ENCODE peak calls at places on chromosomes 12 and 14, in seven cellular contexts. V, P, U, C, A, L and H are unnamed samples.

GRCh38 chr12:106429043-106429552 is 71.5 kb downstream of the POLR3B start:
- DNase-seq in A (no peak), V (no peak), L (no peak), U (no peak), P (no peak), C (no peak), H (no peak)

GRCh38 chr12:42921741-42922511 is 332.4 kb upstream of the PRICKLE1 start:
- DNase-seq in U (no peak), C (no peak), A (no peak), P (no peak), V (no peak), L (no peak), H (no peak)

GRCh38 chr12:6355491-6356373 is 13.9 kb upstream of the TNFRSF1A start:
- DNase-seq in L (no peak), A (no peak), P (no peak), U (no peak), V (no peak), C (no peak), H (no peak)

GRCh38 chr12:292186-292585 is 29.6 kb upstream of the SLC6A13 start:
- DNase-seq in A (no peak), U (no peak), P (no peak), V (no peak), L (no peak), C (no peak), H (no peak)

GRCh38 chr12:28933864-28934527 is 215.1 kb upstream of the FAR2 start:
- DNase-seq in V (no peak), U (no peak), P (no peak), A (no peak), C (no peak), L (no peak), H (no peak)

GRCh38 chr14:85247071-85247470 is 282.9 kb upstream of the FLRT2 start:
- DNase-seq in C (no peak), V (no peak), A (no peak), U (no peak), P (no peak), L (no peak), H (no peak)

GRCh38 chr14:32808574-32809098 is 130.0 kb upstream of the NPAS3 start:
- DNase-seq in V (no peak), C (no peak), P (no peak), A (no peak), L (no peak), U (peak; percentile 27), H (no peak)

GRCh38 chr14:24965934-24966593 is 83.9 kb downstream of the STXBP6 start:
- DNase-seq in V (no peak), A (no peak), U (peak; percentile 60), C (no peak), P (no peak), L (no peak), H (no peak)

GRCh38 chr14:21163721-21164120 is 7.9 kb upstream of the OR5AU1 start:
- DNase-seq in L (no peak), V (no peak), A (no peak), C (no peak), P (no peak), U (no peak), H (no peak)

GRCh38 chr12:62834971-62835547 is 99.9 kb downstream of the PPM1H start:
- DNase-seq in C (no peak), L (no peak), P (no peak), V (no peak), A (peak; percentile 73), U (no peak), H (no peak)

GRCh38 chr12:138898-139534 is 72.4 kb downstream of the IQSEC3 start:
- DNase-seq in L (no peak), U (no peak), P (no peak), A (no peak), C (no peak), V (no peak), H (no peak)

GRCh38 chr12:30806989-30807694 is 52.4 kb upstream of the CAPRIN2 start:
- DNase-seq in U (peak; percentile 45), V (no peak), C (no peak), L (no peak), P (peak; percentile 48), A (peak; percentile 61), H (no peak)

GRCh38 chr12:108750471-108751402 is 19.4 kb upstream of the CORO1C start:
- DNase-seq in P (no peak), V (no peak), C (no peak), L (no peak), A (no peak), U (no peak), H (no peak)

GRCh38 chr12:122949405-122949804 is 16.9 kb downstream of the ABCB9 start:
- DNase-seq in A (no peak), V (no peak), L (no peak), P (no peak), C (no peak), U (no peak), H (no peak)

GRCh38 chr14:74618078-74618952 is 6.3 kb upstream of the LTBP2 start:
- DNase-seq in L (no peak), U (peak; percentile 64), V (no peak), P (no peak), A (peak; percentile 43), C (peak; percentile 22), H (no peak)

GRCh38 chr14:35068238-35069012 is 22.4 kb downstream of the FAM177A1 start:
- DNase-seq in C (no peak), P (no peak), L (no peak), A (no peak), U (no peak), V (no peak), H (no peak)

GRCh38 chr12:40648519-40648918 is 43.7 kb upstream of the CNTN1 start:
- DNase-seq in V (no peak), L (no peak), A (no peak), C (no peak), U (no peak), P (no peak), H (no peak)

GRCh38 chr12:94813314-94813713 is 163.0 kb upstream of the TMCC3 start:
- DNase-seq in P (no peak), A (no peak), U (no peak), C (no peak), L (no peak), V (no peak), H (no peak)

GRCh38 chr14:52241102-52241793 is 26.2 kb upstream of the PTGDR start:
- DNase-seq in A (no peak), P (no peak), V (no peak), C (no peak), U (no peak), L (no peak), H (no peak)

GRCh38 chr12:77049767-77050353 is 15.5 kb downstream of the E2F7 start:
- DNase-seq in A (peak; percentile 80), U (peak; percentile 23), V (no peak), C (no peak), L (no peak), P (peak; percentile 57), H (no peak)

GRCh38 chr12:121009744-121010143 is 6.5 kb downstream of the C12orf43 start:
- DNase-seq in A (no peak), P (no peak), L (no peak), C (no peak), U (peak; percentile 62), V (no peak), H (no peak)

GRCh38 chr12:85390281-85390680 is 110.3 kb downstream of the ALX1 start:
- DNase-seq in A (no peak), P (no peak), U (no peak), C (no peak), V (no peak), L (no peak), H (no peak)

GRCh38 chr12:85392508-85392907 is 112.5 kb downstream of the ALX1 start:
- DNase-seq in V (no peak), A (no peak), U (no peak), P (no peak), L (no peak), C (no peak), H (no peak)

DNA sequence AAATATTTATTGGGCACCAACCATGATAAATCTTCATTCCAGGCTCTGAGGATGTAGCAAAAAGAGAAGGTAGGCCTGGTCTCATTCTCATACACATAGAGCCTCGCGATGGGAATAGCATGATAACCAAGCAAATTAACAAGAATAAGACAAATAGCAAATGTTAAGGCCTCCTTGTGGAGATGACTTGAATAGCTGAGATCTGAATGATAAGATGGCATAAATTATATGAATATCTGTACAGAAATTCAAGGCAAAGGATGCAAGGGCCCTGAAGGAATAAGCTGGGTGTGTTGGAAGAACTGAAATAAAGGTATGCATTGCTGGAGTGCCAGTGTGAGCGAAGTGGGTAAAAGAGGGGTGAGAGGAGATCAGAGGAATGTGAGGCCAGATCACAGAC is 114.8 kb downstream of the ALX1 start:
- DNase-seq in P (no peak), U (no peak), C (no peak), V (no peak), L (no peak), A (no peak), H (no peak)
- TF ChIP-seq CTCF in P (no peak), U (no peak), C (no peak), V (no peak), L (no peak), A (no peak), H (peak; percentile 26)

DNA sequence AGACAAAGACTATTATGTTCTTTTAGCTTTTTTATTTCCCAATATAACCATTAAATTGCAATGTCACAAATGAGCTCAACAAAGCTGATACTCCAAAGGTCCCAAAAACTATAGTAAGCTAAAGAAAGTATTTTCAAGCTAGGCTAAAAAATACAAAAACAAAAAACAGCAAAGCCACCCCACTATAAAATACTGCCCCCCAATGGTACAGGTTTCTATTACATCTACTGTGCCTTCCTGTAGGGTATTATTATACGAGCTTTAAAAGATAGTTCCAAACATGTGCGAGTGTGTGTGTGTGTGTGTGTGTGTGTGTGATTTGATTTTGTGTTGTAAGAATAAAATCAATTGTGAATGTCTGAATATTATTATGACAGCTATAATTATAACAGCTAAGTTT is 1.1 kb downstream of the IFNG start:
- DNase-seq in P (peak; percentile 28), A (peak; percentile 38), L (no peak), V (no peak), C (no peak), U (no peak), H (no peak)
- TF ChIP-seq CTCF in P (peak; percentile 40), A (peak; percentile 40), L (no peak), V (peak; percentile 7), C (no peak), U (no peak), H (peak; percentile 66)

DNA sequence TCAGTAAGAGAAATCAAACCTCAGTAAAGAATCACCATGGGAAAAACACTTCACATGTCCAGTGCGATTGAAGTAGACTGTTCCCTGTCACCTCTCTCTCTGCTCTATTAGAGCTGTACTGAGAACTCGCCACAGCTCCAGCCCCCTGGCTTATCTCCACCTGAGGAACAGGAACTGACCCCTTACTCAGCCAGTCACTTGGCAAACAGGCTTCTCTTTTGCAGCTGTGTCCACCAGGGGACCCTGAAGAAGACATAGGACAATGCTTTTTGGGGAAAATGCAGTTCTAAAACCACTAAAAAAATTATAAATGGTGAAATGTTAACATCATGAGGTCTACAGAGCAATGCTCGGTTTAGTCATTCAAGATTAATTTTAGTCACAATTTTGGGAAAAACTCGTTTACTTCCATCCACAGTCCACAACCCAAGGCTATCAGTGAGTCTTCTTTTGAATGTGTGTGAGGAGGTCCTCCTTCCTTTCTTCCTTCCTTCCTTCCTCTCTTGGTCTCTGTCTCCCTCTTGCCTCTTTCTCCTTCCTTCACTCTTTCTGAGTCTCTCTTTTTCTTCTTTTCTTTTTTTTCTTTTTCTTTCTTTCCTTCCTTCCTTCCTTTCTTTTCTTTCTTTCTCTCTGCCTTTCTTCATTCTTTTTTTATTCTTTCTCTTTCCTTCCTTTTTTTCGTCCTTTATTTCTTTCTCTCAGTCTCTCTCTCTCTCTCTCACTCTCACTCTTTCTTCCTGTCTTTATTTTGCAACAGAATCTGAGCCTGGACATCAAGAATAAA is 1189.5 kb upstream of the TMEM132C start:
- DNase-seq in C (no peak), A (no peak), V (no peak), U (no peak), P (peak; percentile 69), L (no peak), H (no peak)
- TF ChIP-seq CTCF in C (no peak), A (peak; percentile 2), V (no peak), U (no peak), P (peak; percentile 64), L (no peak), H (no peak)

GRCh38 chr12:45183263-45183662 is 32.6 kb upstream of the ANO6 start:
- DNase-seq in V (no peak), U (no peak), C (no peak), L (no peak), P (no peak), A (no peak), H (no peak)
- TF ChIP-seq CTCF in V (peak; percentile 32), U (no peak), C (peak; percentile 14), L (no peak), P (no peak), A (no peak), H (peak; percentile 54)